ENCODE peak calls at places on chromosomes 7 and 10, in four cellular contexts. T is SK-N-SH, K is prostate gland, L is GM12891. R is an unnamed sample.

GRCh38 chr7:2051708-2052656 is 180.8 kb downstream of the MAD1L1 start:
- DNase-seq in K (no peak), L (no peak), T (no peak), R (no peak)

GRCh38 chr7:68679456-68680234 is 918.6 kb upstream of the AUTS2 start:
- DNase-seq in T (no peak), L (no peak), K (no peak), R (no peak)

GRCh38 chr7:121752706-121753105 is 120.3 kb upstream of the PTPRZ1 start:
- DNase-seq in K (no peak), L (no peak), T (peak; percentile 2), R (no peak)

GRCh38 chr7:50531928-50532327 is 33.3 kb downstream of the DDC start:
- DNase-seq in T (peak; percentile 74), L (no peak), K (no peak), R (no peak)

GRCh38 chr7:122595885-122596284 is 103.0 kb downstream of the RNF133 start:
- DNase-seq in T (no peak), K (no peak), L (no peak), R (no peak)

GRCh38 chr10:19683326-19683725 is 132.9 kb upstream of the PLXDC2 start:
- DNase-seq in L (no peak), K (no peak), T (no peak), R (no peak)

GRCh38 chr7:121872831-121873764 is at the start of gene PTPRZ1:
- DNase-seq in K (peak; percentile 4), T (peak; percentile 68), L (no peak), R (no peak)

GRCh38 chr10:89632824-89633223 is 12.2 kb downstream of the PANK1 start:
- DNase-seq in L (no peak), T (no peak), K (no peak), R (no peak)

GRCh38 chr10:61923210-61924024 is 21.9 kb downstream of the ARID5B start:
- DNase-seq in K (peak; percentile 39), L (no peak), T (no peak), R (no peak)

GRCh38 chr10:15223174-15223573 is 54.7 kb upstream of the NMT2 start:
- DNase-seq in L (no peak), T (no peak), K (no peak), R (no peak)

GRCh38 chr10:20115929-20116328 is 299.7 kb downstream of the PLXDC2 start:
- DNase-seq in L (no peak), K (no peak), T (no peak), R (no peak)

GRCh38 chr10:45373003-45373782 is 823 bp upstream of the ALOX5 start:
- DNase-seq in K (no peak), T (peak; percentile 38), L (peak; percentile 43), R (no peak)

GRCh38 chr10:103915794-103916193 is 2.2 kb downstream of the STN1 start:
- DNase-seq in L (no peak), K (no peak), T (no peak), R (no peak)

GRCh38 chr7:16753932-16754571 is 497 bp downstream of the TSPAN13 start:
- DNase-seq in L (no peak), K (peak; percentile 29), T (peak; percentile 81), R (no peak)

GRCh38 chr7:307970-308369 is 18.0 kb downstream of the FOXL3 start:
- DNase-seq in K (no peak), T (no peak), L (no peak), R (no peak)

GRCh38 chr10:45438457-45439090 is 64.6 kb downstream of the ALOX5 start:
- DNase-seq in K (no peak), T (no peak), L (no peak), R (no peak)

GRCh38 chr10:3452683-3453388 is 280.3 kb upstream of the PITRM1 start:
- DNase-seq in T (no peak), L (no peak), K (no peak), R (no peak)

GRCh38 chr7:143519411-143520131 is 41.9 kb downstream of the TAS2R41 start:
- DNase-seq in T (no peak), K (no peak), L (no peak), R (no peak)

GRCh38 chr10:23314835-23315239 is 29.8 kb downstream of the C10orf67 start:
- DNase-seq in K (peak; percentile 60), T (peak; percentile 48), L (peak; percentile 10), R (peak; percentile 27)

GRCh38 chr7:139557857-139558581 is 34.5 kb downstream of the CLEC2L start:
- DNase-seq in L (no peak), K (no peak), T (no peak), R (no peak)

GRCh38 chr7:48154792-48155413 is 16.4 kb upstream of the ABCA13 start:
- DNase-seq in T (peak; percentile 32), K (no peak), L (no peak), R (peak; percentile 34)

GRCh38 chr10:44682516-44682915 is 228.6 kb upstream of the TMEM72 start:
- DNase-seq in L (no peak), T (no peak), K (no peak), R (no peak)

GRCh38 chr10:119896061-119896655 is 3.6 kb downstream of the SEC23IP start:
- DNase-seq in T (no peak), K (peak; percentile 41), L (no peak), R (peak; percentile 71)

GRCh38 chr7:14734839-14735321 is 167.7 kb downstream of the DGKB start:
- DNase-seq in L (no peak), K (no peak), T (peak; percentile 43), R (no peak)

GRCh38 chr7:96253441-96253840 is 68.5 kb downstream of the SLC25A13 start:
- DNase-seq in L (no peak), T (no peak), K (no peak), R (no peak)

GRCh38 chr10:113045155-113046055 is 95.4 kb downstream of the TCF7L2 start:
- DNase-seq in L (no peak), K (no peak), T (no peak), R (no peak)

GRCh38 chr10:74827045-74827441 is 643 bp downstream of the KAT6B start:
- DNase-seq in T (no peak), L (no peak), K (no peak), R (no peak)

GRCh38 chr10:98223874-98224273 is 44.1 kb downstream of the LOXL4 start:
- DNase-seq in K (no peak), T (no peak), L (no peak), R (no peak)

GRCh38 chr7:99340659-99341058 is 15.0 kb downstream of the ARPC1A start:
- DNase-seq in L (no peak), K (no peak), T (no peak), R (no peak)

GRCh38 chr7:155233703-155234492 is 63.8 kb upstream of the INSIG1 start:
- DNase-seq in K (no peak), T (peak; percentile 67), L (no peak), R (no peak)

GRCh38 chr10:118735294-118735693 is 19.5 kb downstream of the CACUL1 start:
- DNase-seq in K (no peak), L (no peak), T (no peak), R (no peak)

GRCh38 chr7:157427811-157428553 is 91.2 kb downstream of the DNAJB6 start:
- DNase-seq in T (no peak), L (no peak), K (no peak), R (no peak)

GRCh38 chr10:4775808-4776207 is 50.2 kb upstream of the AKR1E2 start:
- DNase-seq in T (no peak), K (no peak), L (no peak), R (no peak)

DNA sequence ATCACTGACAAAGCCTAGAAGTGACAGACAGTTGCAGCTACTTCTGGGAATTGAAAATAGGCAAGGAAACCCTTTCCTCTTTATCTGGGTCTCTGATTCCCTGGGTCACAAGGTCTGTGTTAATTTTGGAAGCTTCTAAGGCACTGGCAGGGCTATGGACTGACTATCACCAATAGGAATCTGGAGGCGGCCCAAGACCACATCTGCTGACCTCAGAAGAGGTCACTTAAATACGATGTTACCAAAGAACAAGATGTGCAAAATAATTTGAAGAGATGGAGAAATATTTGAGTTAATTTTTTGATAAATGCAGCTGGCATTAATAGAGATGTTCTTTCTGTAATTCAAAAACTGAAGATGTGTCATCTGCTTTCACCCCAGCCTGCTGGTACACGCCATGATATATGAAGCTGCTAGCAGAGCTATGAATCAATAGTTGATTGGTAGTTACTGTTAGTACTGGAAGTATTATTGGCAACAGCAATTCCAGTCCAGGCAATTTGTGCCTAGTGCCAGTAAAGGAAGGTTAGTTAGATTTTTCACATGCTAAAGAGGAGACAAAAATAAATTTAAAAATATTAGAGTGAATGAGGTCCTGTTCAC is 5.5 kb upstream of the STEAP4 start:
- DNase-seq in L (no peak), T (no peak), K (no peak), R (no peak)
- TF ChIP-seq POLR2AphosphoS5 in L (no peak), T (no peak), K (no peak), R (no peak)

GRCh38 chr10:102117391-102118159 is 2.6 kb downstream of the LDB1 start:
- DNase-seq in K (peak; percentile 82), T (peak; percentile 89), L (no peak), R (peak; percentile 95)
- TF ChIP-seq POLR2AphosphoS5 in K (peak; percentile 69), T (peak; percentile 55), L (peak; percentile 60), R (peak; percentile 72)

DNA sequence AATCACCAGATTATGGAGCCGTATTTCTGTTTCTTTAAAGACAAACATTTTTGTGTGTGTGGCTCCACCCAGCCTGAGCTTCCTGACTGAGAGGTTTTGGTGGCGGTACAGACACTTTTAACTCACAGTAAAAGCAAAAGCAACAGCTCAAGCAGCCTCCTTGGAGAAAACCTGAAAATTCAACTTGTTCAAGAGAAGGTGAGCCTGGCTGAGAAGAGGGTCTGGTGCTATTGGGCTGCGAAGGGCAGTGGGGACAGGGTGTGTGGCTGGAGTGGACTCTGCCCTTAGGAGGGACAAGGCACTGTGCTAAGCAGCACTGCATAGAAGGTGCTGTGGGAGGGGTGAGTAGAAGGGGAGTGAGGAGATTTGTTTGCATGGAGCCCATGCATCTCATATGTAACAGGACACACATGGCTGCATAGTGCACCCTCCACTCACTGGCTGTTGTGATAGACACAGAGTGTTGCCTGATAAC is at the start of gene GIMAP7:
- DNase-seq in L (no peak), K (no peak), T (no peak), R (no peak)
- TF ChIP-seq POLR2AphosphoS5 in L (peak; percentile 66), K (no peak), T (no peak), R (no peak)

GRCh38 chr7:140867467-140868314 is 57.0 kb downstream of the BRAF start:
- DNase-seq in L (no peak), K (no peak), T (no peak), R (no peak)
- TF ChIP-seq POLR2AphosphoS5 in L (no peak), K (no peak), T (no peak), R (no peak)

R was measured in HL-60.